ENCODE peak calls at places on chromosomes 16 and 17, in four cellular contexts. One of them, this sample, is unnamed. For H3K4me1, the result is how much of the 10 kb centered on the place peaks cover.

GRCh38 chr16:73549960-73550359 is 502.0 kb upstream of the ZFHX3 start:
- DNase-seq in uterus: no peak
- DNase-seq in IMR-90: no peak
- DNase-seq in mesendoderm: peak
- DNase-seq in this sample: no peak

GRCh38 chr16:4893103-4893862 is 43.7 kb downstream of the PPL start:
- DNase-seq in uterus: no peak
- DNase-seq in IMR-90: no peak
- DNase-seq in mesendoderm: no peak
- DNase-seq in this sample: no peak

GRCh38 chr16:59543641-59544040 is 809.5 kb upstream of the GOT2 start:
- DNase-seq in mesendoderm: no peak
- DNase-seq in uterus: no peak
- DNase-seq in IMR-90: peak
- DNase-seq in this sample: no peak

GRCh38 chr16:21279501-21279900 is 1.4 kb upstream of the CRYM start:
- DNase-seq in IMR-90: no peak
- DNase-seq in uterus: no peak
- DNase-seq in mesendoderm: no peak
- DNase-seq in this sample: no peak

GRCh38 chr17:8339540-8339939 is at the start of gene ODF4:
- DNase-seq in mesendoderm: no peak
- DNase-seq in IMR-90: no peak
- DNase-seq in uterus: no peak
- DNase-seq in this sample: no peak

GRCh38 chr17:80725532-80725931 is 180.9 kb downstream of the RPTOR start:
- DNase-seq in uterus: no peak
- DNase-seq in mesendoderm: no peak
- DNase-seq in IMR-90: no peak
- DNase-seq in this sample: no peak

GRCh38 chr16:1049113-1049975 is 23.2 kb upstream of the SSTR5 start:
- DNase-seq in mesendoderm: no peak
- DNase-seq in uterus: no peak
- DNase-seq in IMR-90: no peak
- DNase-seq in this sample: no peak

GRCh38 chr17:50205111-50205821 is 3.8 kb upstream of the COL1A1 start:
- DNase-seq in mesendoderm: no peak
- DNase-seq in uterus: peak
- DNase-seq in IMR-90: peak
- DNase-seq in this sample: peak

GRCh38 chr17:27778193-27778592 is 22.1 kb downstream of the NOS2 start:
- DNase-seq in IMR-90: peak
- DNase-seq in mesendoderm: no peak
- DNase-seq in uterus: no peak
- DNase-seq in this sample: no peak

GRCh38 chr17:79529661-79530081 is 81.2 kb downstream of the RBFOX3 start:
- DNase-seq in IMR-90: no peak
- DNase-seq in mesendoderm: no peak
- DNase-seq in uterus: no peak
- DNase-seq in this sample: peak

GRCh38 chr17:4766199-4766598 is 5.5 kb upstream of the TM4SF5 start:
- DNase-seq in uterus: no peak
- DNase-seq in IMR-90: no peak
- DNase-seq in mesendoderm: no peak
- DNase-seq in this sample: peak

GRCh38 chr17:45782889-45783592 is 1.1 kb upstream of the CRHR1 start:
- DNase-seq in IMR-90: no peak
- DNase-seq in mesendoderm: peak
- DNase-seq in uterus: peak
- DNase-seq in this sample: no peak

GRCh38 chr17:82583720-82584234 is 64.2 kb downstream of the FOXK2 start:
- DNase-seq in IMR-90: no peak
- DNase-seq in uterus: no peak
- DNase-seq in mesendoderm: no peak
- DNase-seq in this sample: no peak

DNA sequence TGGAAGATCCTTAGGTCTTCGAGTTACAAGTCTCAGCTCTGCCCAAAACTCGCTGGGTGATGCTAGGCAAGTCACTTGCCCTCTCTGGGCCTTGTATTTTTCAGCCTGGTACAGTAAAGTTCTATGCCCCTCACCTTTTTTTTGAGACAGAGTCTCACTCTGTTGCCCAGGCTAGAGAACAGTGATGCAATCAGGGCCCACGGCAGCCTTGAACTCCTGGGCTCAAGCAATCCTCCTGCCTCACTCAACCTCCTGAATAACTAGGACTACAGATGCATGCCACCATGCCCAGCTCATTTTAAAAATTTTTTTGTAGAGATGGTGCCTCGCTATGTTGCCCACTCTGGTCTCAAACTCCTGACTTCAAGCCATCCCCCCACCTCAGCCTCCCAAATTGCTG is 3.8 kb downstream of the MYH11 start:
- DNase-seq in uterus: no peak
- DNase-seq in mesendoderm: no peak
- DNase-seq in IMR-90: no peak
- DNase-seq in this sample: no peak
- H3K27ac ChIP-seq in uterus: peak
- H3K27ac ChIP-seq in mesendoderm: no peak
- H3K27ac ChIP-seq in IMR-90: no peak
- H3K27ac ChIP-seq in this sample: peak

GRCh38 chr16:86497551-86498021 is 12.7 kb upstream of the FOXF1 start:
- DNase-seq in uterus: no peak
- DNase-seq in mesendoderm: peak
- DNase-seq in IMR-90: no peak
- DNase-seq in this sample: no peak
- H3K4me1 ChIP-seq in uterus: under half
- H3K4me1 ChIP-seq in mesendoderm: under half
- H3K4me1 ChIP-seq in IMR-90: half or more
- H3K4me1 ChIP-seq in this sample: under half

DNA sequence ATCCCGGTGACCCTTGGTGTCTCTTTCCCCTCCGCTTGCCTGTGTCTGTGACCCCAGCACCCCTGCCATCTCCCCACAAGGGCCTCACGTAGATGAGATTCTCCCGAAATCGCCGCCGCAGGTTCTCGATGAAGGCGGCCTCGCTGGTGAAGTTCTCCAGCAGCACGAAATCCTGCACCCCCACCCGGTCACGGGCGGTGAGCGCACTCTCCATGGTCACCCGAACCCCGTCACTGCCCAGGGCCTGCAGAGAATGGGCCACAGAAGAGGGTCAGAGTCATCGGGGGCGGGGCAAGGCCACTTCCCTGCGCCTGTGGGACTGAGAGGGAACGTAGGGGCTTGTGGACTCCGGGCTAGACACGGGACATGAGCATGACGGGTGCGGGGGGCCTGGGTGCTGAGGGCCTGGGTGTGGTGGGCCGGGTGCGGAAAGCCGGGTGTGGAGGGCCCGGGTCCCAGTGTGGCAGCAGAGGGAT is 8.4 kb downstream of the MYO1C start:
- DNase-seq in mesendoderm: no peak
- DNase-seq in IMR-90: no peak
- DNase-seq in uterus: no peak
- DNase-seq in this sample: no peak
- H3K27ac ChIP-seq in mesendoderm: no peak
- H3K27ac ChIP-seq in IMR-90: no peak
- H3K27ac ChIP-seq in uterus: peak
- H3K27ac ChIP-seq in this sample: peak

GRCh38 chr17:63519972-63520882 is 2.9 kb upstream of the KCNH6 start:
- DNase-seq in IMR-90: no peak
- DNase-seq in uterus: no peak
- DNase-seq in mesendoderm: no peak
- DNase-seq in this sample: no peak

GRCh38 chr17:63516910-63517824 is 6.0 kb upstream of the KCNH6 start:
- DNase-seq in mesendoderm: peak
- DNase-seq in uterus: no peak
- DNase-seq in IMR-90: peak
- DNase-seq in this sample: no peak

GRCh38 chr17:63515426-63515825 is 7.7 kb upstream of the KCNH6 start:
- DNase-seq in IMR-90: no peak
- DNase-seq in uterus: no peak
- DNase-seq in mesendoderm: no peak
- DNase-seq in this sample: no peak

GRCh38 chr17:63519116-63519881 is 3.9 kb upstream of the KCNH6 start:
- DNase-seq in IMR-90: no peak
- DNase-seq in mesendoderm: no peak
- DNase-seq in uterus: no peak
- DNase-seq in this sample: no peak

DNA sequence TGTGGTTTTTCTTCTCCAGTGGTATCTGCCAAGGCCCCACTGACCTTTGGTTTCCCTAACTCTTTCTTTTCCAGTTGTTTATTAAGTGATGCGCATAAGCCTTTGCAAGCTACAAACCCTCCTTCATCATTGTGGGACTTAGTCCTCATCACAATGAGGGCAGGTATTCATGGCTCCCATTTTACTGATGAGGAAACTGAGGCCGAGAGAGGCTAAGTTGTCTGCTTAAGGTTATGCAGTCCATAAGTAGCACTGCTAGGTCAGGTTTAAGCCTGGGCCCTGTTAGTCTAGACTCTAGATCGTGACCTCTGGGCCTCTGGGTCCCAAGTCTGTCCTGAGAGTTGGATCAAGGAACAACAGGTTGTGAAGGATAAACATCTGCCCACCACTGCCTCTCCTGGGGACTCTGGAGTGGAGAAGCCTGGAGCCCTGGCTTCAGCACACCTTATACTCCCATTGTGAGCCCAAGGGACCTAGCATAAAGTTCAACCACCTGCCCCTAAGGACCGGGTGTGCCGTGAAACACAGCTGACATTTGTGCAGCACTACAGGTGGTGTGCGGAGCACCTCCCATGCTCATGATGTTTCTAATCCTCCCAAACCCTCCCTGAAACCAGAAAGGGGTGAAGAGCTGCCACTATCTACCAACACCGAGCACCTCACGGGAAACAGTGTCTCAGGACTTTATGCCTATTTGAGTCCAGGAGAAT is 5.2 kb upstream of the KCNH6 start:
- DNase-seq in IMR-90: no peak
- DNase-seq in uterus: no peak
- DNase-seq in mesendoderm: no peak
- DNase-seq in this sample: no peak
- H3K4me1 ChIP-seq in IMR-90: under half
- H3K4me1 ChIP-seq in uterus: under half
- H3K4me1 ChIP-seq in mesendoderm: under half
- H3K4me1 ChIP-seq in this sample: under half

GRCh38 chr16:15650019-15650697 is at the start of gene NDE1:
- DNase-seq in IMR-90: peak
- DNase-seq in mesendoderm: peak
- DNase-seq in uterus: peak
- DNase-seq in this sample: peak

GRCh38 chr16:15650698-15651161 is 685 bp downstream of the NDE1 start:
- DNase-seq in uterus: peak
- DNase-seq in mesendoderm: peak
- DNase-seq in IMR-90: peak
- DNase-seq in this sample: peak

GRCh38 chr16:15654591-15654990 is 4.5 kb downstream of the NDE1 start:
- DNase-seq in uterus: no peak
- DNase-seq in mesendoderm: no peak
- DNase-seq in IMR-90: no peak
- DNase-seq in this sample: no peak

GRCh38 chr16:15652293-15653001 is 2.4 kb downstream of the NDE1 start:
- DNase-seq in uterus: no peak
- DNase-seq in mesendoderm: no peak
- DNase-seq in IMR-90: no peak
- DNase-seq in this sample: no peak

DNA sequence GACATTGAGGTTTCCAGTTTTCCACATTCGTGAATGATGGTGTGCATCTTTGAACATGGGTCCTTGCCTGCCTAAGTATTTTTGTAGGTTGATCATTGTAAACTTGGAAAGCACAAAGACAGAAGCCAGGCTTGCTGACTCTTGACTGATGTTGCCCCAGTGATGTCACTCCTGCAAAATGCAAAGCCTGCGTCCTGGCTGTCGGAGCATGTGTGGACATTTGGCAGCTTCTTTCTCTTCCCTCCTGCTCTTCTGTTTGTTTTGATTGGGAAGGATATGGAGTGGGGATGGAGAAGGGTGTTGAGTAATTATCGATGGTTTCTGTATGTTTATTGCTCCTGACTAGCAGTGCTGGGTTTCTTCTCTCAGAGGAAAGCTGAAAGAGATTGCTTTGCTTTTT is 3.2 kb downstream of the NDE1 start:
- DNase-seq in uterus: no peak
- DNase-seq in mesendoderm: peak
- DNase-seq in IMR-90: peak
- DNase-seq in this sample: no peak
- H3K27ac ChIP-seq in uterus: peak
- H3K27ac ChIP-seq in mesendoderm: no peak
- H3K27ac ChIP-seq in IMR-90: no peak
- H3K27ac ChIP-seq in this sample: no peak